ENCODE peak calls at places on chromosomes 13 and 19, in eight cellular contexts. V, G, J, N, D, B, E and C are unnamed samples. For H3K9me3, the result is how much of the 10 kb centered on the place peaks cover.

GRCh38 chr13:114104626-114105350 is 27.6 kb downstream of the RASA3 start:
- DNase-seq in V (no peak), G (no peak), J (no peak), N (peak), D (peak), B (no peak), E (no peak), C (no peak)

GRCh38 chr19:35991731-35992450 is 3.1 kb upstream of the SDHAF1 start:
- DNase-seq in V (no peak), G (no peak), J (no peak), N (no peak), D (no peak), B (no peak), E (no peak), C (no peak)

GRCh38 chr19:6685482-6685881 is 15.5 kb upstream of the TNFSF14 start:
- DNase-seq in V (no peak), G (no peak), J (no peak), N (no peak), D (no peak), B (no peak), E (no peak), C (no peak)

GRCh38 chr13:114166381-114167131 is 12.5 kb upstream of the CFAP97D2 start:
- DNase-seq in V (peak), G (no peak), J (no peak), N (no peak), D (peak), B (no peak), E (no peak), C (peak)

GRCh38 chr13:73074101-73074500 is 15.3 kb downstream of the KLF5 start:
- DNase-seq in V (no peak), G (no peak), J (no peak), N (no peak), D (no peak), B (no peak), E (no peak), C (no peak)

GRCh38 chr13:31905896-31906295 is 125.7 kb upstream of the FRY start:
- DNase-seq in V (no peak), G (no peak), J (no peak), N (no peak), D (no peak), B (no peak), E (no peak), C (no peak)

GRCh38 chr13:50644081-50644871 is 199.2 kb downstream of the DLEU7 start:
- DNase-seq in V (no peak), G (no peak), J (no peak), N (no peak), D (peak), B (no peak), E (no peak), C (no peak)

GRCh38 chr13:43085545-43085944 is 62.2 kb downstream of the DNAJC15 start:
- DNase-seq in V (no peak), G (no peak), J (no peak), N (no peak), D (no peak), B (no peak), E (no peak), C (no peak)

GRCh38 chr19:34431681-34432402 is 3.7 kb downstream of the UBA2 start:
- DNase-seq in V (no peak), G (no peak), J (peak), N (no peak), D (no peak), B (no peak), E (no peak), C (no peak)

GRCh38 chr13:23506071-23506820 is 64.0 kb upstream of the TNFRSF19 start:
- DNase-seq in V (no peak), G (no peak), J (no peak), N (no peak), D (no peak), B (no peak), E (no peak), C (peak)

GRCh38 chr13:25528266-25528665 is 156.5 kb downstream of the ATP8A2 start:
- DNase-seq in V (no peak), G (no peak), J (no peak), N (no peak), D (no peak), B (no peak), E (no peak), C (no peak)

GRCh38 chr13:21338651-21339278 is 120.3 kb downstream of the ZDHHC20 start:
- DNase-seq in V (no peak), G (no peak), J (no peak), N (no peak), D (no peak), B (no peak), E (no peak), C (no peak)

GRCh38 chr13:43953370-43953769 is 73.7 kb downstream of the LACC1 start:
- DNase-seq in V (no peak), G (no peak), J (no peak), N (no peak), D (no peak), B (no peak), E (no peak), C (no peak)

GRCh38 chr19:916645-917322 is 349 bp upstream of the KISS1R start:
- DNase-seq in V (no peak), G (no peak), J (no peak), N (no peak), D (peak), B (no peak), E (no peak), C (no peak)

GRCh38 chr19:55242517-55242916 is 14.0 kb upstream of the TMEM86B start:
- DNase-seq in V (no peak), G (no peak), J (no peak), N (no peak), D (no peak), B (no peak), E (no peak), C (peak)

GRCh38 chr19:47713046-47714021 is at the start of gene EHD2:
- DNase-seq in V (peak), G (peak), J (peak), N (peak), D (no peak), B (no peak), E (peak), C (peak)

GRCh38 chr19:52710538-52710937 is 24.3 kb downstream of the ZNF611 start:
- DNase-seq in V (no peak), G (no peak), J (no peak), N (no peak), D (no peak), B (no peak), E (no peak), C (no peak)
- H3K9me3 ChIP-seq in V (under half), G (under half), J (under half), N (under half), D (under half), B (under half), E (under half), C (under half)

DNA sequence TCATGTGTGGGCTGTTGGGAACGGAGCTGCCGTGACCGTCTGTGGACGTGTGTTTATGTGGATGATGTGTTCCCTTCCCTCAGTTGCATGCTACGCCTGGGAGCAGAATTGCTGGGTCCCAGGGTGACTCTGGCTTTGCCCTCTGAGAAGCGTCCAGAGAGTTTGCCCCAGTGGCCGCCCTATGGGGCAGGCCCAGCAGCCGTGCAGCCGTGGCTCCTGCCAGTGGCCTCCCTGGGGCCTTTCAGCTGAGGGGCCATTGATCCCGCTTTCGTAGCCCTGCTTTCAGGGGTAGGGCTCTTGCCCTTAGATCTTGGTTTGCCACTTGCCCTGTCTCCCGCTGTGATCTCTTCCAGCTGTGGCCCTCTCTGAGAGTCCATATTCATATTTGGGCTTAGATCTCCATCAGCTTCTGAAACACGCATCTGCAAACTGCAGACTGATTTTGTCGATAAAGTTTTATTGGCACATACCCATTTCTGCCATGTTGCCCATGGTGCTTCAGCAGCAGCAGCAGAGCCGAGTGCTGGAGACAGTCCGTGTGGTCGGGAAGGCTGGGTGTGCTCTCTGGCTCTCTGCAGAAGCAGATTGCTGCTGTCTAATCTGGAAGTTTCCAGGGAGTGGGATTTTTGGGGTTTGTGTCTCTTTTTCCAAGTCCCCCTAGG is 17.6 kb downstream of the GNA11 start:
- DNase-seq in V (no peak), G (no peak), J (no peak), N (no peak), D (no peak), B (no peak), E (no peak), C (no peak)
- TF ChIP-seq CTCF in V (no peak), G (no peak), J (no peak), N (no peak), D (no peak), B (no peak), E (no peak), C (no peak)

DNA sequence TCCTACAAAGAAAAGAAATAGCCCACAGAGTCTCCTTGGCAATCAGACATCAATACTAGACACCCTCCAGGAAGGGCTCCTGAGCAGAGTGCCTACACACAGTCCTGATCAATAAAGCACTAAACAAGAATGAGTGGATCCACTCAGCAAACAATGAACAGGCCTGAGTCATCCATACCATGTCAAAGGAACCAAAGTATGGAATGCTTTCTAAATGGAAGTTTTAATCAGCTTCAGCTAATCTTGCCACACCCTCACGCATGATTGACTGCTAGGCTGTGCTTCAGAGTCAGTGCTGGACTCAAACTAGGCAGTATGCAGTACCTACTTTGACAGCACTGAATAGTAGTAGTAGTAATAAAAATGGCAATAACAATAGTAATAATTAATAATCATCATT is 392.7 kb upstream of the HTR2A start:
- DNase-seq in V (no peak), G (no peak), J (no peak), N (no peak), D (no peak), B (no peak), E (no peak), C (no peak)
- H3K9me3 ChIP-seq in V (under half), G (under half), J (under half), N (under half), D (under half), B (under half), E (under half), C (under half)

GRCh38 chr19:45160870-45161714 is at the start of gene NKPD1:
- DNase-seq in V (no peak), G (no peak), J (no peak), N (no peak), D (no peak), B (no peak), E (no peak), C (no peak)

GRCh38 chr19:45163751-45164150 is 3.0 kb upstream of the NKPD1 start:
- DNase-seq in V (no peak), G (no peak), J (no peak), N (no peak), D (no peak), B (no peak), E (no peak), C (no peak)

GRCh38 chr19:45163156-45163555 is 2.4 kb upstream of the NKPD1 start:
- DNase-seq in V (no peak), G (no peak), J (no peak), N (no peak), D (no peak), B (no peak), E (no peak), C (no peak)

GRCh38 chr19:45162464-45163143 is 1.8 kb upstream of the NKPD1 start:
- DNase-seq in V (no peak), G (no peak), J (no peak), N (no peak), D (peak), B (no peak), E (no peak), C (no peak)

DNA sequence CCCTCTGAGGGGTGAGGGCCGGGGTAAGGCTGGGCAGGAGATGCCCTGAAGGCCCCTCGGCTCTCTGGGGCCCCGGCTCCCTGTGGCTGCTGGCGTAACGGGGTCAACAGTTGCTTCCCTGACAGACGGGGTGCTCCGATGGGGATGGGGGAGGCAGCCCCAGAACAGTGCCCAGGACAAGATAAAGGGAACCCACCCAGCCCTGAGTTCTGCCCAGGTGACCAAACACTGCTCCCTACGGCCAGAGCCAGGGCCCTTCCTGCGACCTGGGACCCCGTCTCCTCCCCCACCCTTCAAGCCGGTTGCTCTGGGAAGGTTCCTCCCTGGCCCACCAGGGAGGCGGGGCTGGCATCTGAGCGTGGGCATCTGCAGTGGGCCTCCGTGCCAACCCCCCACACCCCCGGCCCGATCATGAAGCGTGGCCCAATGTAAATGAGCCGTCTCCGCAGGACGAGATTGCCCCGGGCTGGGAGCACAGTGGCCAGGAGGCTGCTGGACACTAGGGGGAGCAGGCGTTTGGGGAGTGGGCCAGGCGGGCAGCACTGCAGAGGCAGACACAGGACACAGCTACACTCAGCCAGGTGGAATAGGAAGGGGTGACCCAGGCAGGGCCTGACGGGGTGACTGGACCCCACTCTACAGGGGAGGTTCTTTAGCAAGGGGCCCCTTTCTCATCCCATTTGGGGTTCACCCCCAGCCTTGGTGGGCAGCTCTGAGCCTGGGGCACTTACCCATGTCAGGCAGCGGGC is 1.1 kb upstream of the NKPD1 start:
- DNase-seq in V (peak), G (peak), J (no peak), N (no peak), D (no peak), B (no peak), E (no peak), C (no peak)
- TF ChIP-seq CTCF in V (peak), G (no peak), J (peak), N (no peak), D (peak), B (no peak), E (no peak), C (peak)

GRCh38 chr19:57506163-57506562 is 6.4 kb downstream of the ZNF773 start:
- DNase-seq in V (no peak), G (no peak), J (no peak), N (no peak), D (no peak), B (no peak), E (no peak), C (no peak)
- H3K9me3 ChIP-seq in V (under half), G (under half), J (half or more), N (under half), D (under half), B (under half), E (under half), C (under half)

DNA sequence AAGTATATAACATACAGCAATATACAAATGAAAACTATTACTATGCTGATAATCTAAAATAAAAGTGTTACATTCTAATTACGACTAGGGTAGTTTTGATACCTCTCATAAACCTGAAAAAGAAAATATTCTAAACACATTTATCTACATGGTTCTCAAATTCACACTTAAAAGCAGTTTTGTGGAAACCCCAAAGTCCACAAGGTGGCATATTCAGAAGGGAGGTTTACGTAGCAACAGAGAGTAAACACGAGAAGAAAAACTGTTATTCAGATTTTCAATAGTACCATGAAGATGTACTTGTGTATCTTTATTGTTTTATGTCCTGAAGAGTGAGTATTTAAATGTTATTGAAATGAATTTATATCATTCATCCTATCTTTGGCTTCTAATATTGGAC is 275.9 kb upstream of the KLHL1 start:
- DNase-seq in V (no peak), G (no peak), J (no peak), N (no peak), D (no peak), B (no peak), E (no peak), C (no peak)
- TF ChIP-seq CTCF in V (no peak), G (no peak), J (no peak), N (no peak), D (no peak), B (no peak), E (no peak), C (no peak)

DNA sequence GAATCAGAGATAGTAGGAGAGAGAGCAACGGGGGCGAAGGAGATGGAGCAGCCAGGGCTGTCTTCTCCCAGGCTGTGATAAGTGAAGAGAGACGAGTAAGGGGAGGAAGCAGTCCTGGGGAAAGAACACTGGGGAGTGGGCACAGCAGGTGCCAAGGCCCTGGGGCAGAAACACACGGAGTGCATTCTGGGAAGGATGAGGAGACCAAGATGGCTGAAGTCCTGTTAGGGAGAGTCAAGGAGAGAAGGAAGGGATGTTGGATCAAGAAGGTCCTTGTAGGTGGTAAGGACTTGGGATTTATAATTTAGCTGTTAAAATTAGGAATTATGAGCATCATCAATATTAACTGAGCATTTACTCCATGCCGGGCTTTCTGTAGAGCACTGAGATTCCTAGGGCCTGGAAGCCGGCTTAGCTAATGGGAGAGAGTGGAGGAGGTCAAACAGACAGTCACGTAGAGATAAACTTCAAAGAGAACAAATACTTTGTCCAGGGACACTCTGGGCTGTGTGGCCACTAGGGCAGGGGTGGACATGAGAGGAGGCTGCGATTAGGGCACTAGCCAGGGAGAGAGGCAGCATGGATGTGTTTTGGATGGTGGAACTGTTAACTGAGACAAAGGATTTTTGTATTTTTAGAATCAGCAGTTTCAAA is 134.2 kb upstream of the PEG3 start:
- DNase-seq in V (no peak), G (no peak), J (no peak), N (no peak), D (no peak), B (no peak), E (no peak), C (no peak)
- H3K9me3 ChIP-seq in V (under half), G (under half), J (half or more), N (under half), D (under half), B (under half), E (under half), C (under half)

GRCh38 chr19:49363265-49364082 is at the start of gene DKKL1:
- DNase-seq in V (peak), G (peak), J (peak), N (peak), D (peak), B (peak), E (peak), C (peak)
- TF ChIP-seq CTCF in V (peak), G (no peak), J (peak), N (peak), D (peak), B (no peak), E (no peak), C (no peak)

GRCh38 chr19:23402388-23402787 is 7.1 kb upstream of the ZNF91 start:
- DNase-seq in V (no peak), G (no peak), J (no peak), N (no peak), D (no peak), B (no peak), E (no peak), C (no peak)

GRCh38 chr19:23403581-23404324 is 8.5 kb upstream of the ZNF91 start:
- DNase-seq in V (no peak), G (no peak), J (no peak), N (no peak), D (no peak), B (no peak), E (no peak), C (no peak)

GRCh38 chr19:23401086-23401485 is 5.8 kb upstream of the ZNF91 start:
- DNase-seq in V (no peak), G (no peak), J (no peak), N (no peak), D (no peak), B (no peak), E (no peak), C (no peak)

GRCh38 chr19:23404676-23405075 is 9.4 kb upstream of the ZNF91 start:
- DNase-seq in V (no peak), G (no peak), J (no peak), N (no peak), D (no peak), B (no peak), E (no peak), C (no peak)

GRCh38 chr19:23403024-23403423 is 7.8 kb upstream of the ZNF91 start:
- DNase-seq in V (no peak), G (no peak), J (no peak), N (no peak), D (no peak), B (no peak), E (no peak), C (no peak)
- H3K9me3 ChIP-seq in V (under half), G (under half), J (under half), N (under half), D (under half), B (under half), E (under half), C (under half)